ENCODE peak calls at places on chromosomes 1 and 21, in six cellular contexts. Z, M, Y, T, E and G are unnamed samples.

GRCh38 chr1:193412748-193413147 is 226.3 kb upstream of the B3GALT2 start:
- DNase-seq in Z (no peak), M (no peak), Y (no peak), T (no peak), E (no peak), G (no peak)

GRCh38 chr1:100955322-100955721 is 59.4 kb downstream of the SLC30A7 start:
- DNase-seq in Z (no peak), M (no peak), Y (peak; percentile 88), T (no peak), E (no peak), G (no peak)

GRCh38 chr1:31799895-31800676 is 15.7 kb downstream of the SPOCD1 start:
- DNase-seq in Z (no peak), M (no peak), Y (no peak), T (no peak), E (no peak), G (no peak)

GRCh38 chr1:36172983-36173382 is 17.0 kb downstream of the MAP7D1 start:
- DNase-seq in Z (no peak), M (no peak), Y (peak; percentile 85), T (no peak), E (no peak), G (no peak)

GRCh38 chr1:118250232-118250631 is 65.2 kb upstream of the SPAG17 start:
- DNase-seq in Z (no peak), M (no peak), Y (no peak), T (no peak), E (peak; percentile 55), G (no peak)

GRCh38 chr21:24275613-24276012 is 1331.7 kb downstream of the MRPL39 start:
- DNase-seq in Z (no peak), M (no peak), Y (no peak), T (no peak), E (no peak), G (no peak)

GRCh38 chr21:34892196-34892595 is 156.9 kb downstream of the RUNX1 start:
- DNase-seq in Z (no peak), M (no peak), Y (peak; percentile 60), T (no peak), E (no peak), G (no peak)

GRCh38 chr1:36448530-36449051 is 1.7 kb downstream of the OSCP1 start:
- DNase-seq in Z (no peak), M (no peak), Y (no peak), T (no peak), E (peak; percentile 40), G (no peak)

GRCh38 chr1:97412155-97412554 is 508.7 kb downstream of the DPYD start:
- DNase-seq in Z (no peak), M (no peak), Y (peak; percentile 49), T (no peak), E (no peak), G (no peak)

GRCh38 chr1:7769673-7770412 is 1.3 kb upstream of the VAMP3 start:
- DNase-seq in Z (no peak), M (no peak), Y (no peak), T (no peak), E (no peak), G (no peak)

GRCh38 chr1:29468501-29468900 is 232.2 kb downstream of the PTPRU start:
- DNase-seq in Z (no peak), M (no peak), Y (no peak), T (no peak), E (no peak), G (no peak)

GRCh38 chr21:35483267-35483666 is 434.2 kb upstream of the RUNX1 start:
- DNase-seq in Z (no peak), M (no peak), Y (no peak), T (no peak), E (peak; percentile 54), G (no peak)

GRCh38 chr1:186798960-186799688 is 29.6 kb upstream of the PLA2G4A start:
- DNase-seq in Z (no peak), M (no peak), Y (no peak), T (no peak), E (no peak), G (no peak)

GRCh38 chr1:245520611-245521010 is 365.8 kb downstream of the KIF26B start:
- DNase-seq in Z (no peak), M (no peak), Y (no peak), T (no peak), E (no peak), G (no peak)

GRCh38 chr1:25022361-25023189 is 92.5 kb upstream of the RUNX3 start:
- DNase-seq in Z (peak; percentile 43), M (peak; percentile 61), Y (peak; percentile 95), T (peak; percentile 91), E (peak; percentile 91), G (peak; percentile 53)

GRCh38 chr1:24526940-24527542 is 24.4 kb downstream of the RCAN3 start:
- DNase-seq in Z (no peak), M (no peak), Y (no peak), T (peak; percentile 13), E (no peak), G (no peak)

GRCh38 chr1:42340898-42341297 is 5.9 kb upstream of the FOXJ3 start:
- DNase-seq in Z (no peak), M (no peak), Y (no peak), T (no peak), E (no peak), G (no peak)

GRCh38 chr21:46569071-46569470 is 35.8 kb downstream of the S100B start:
- DNase-seq in Z (no peak), M (no peak), Y (no peak), T (no peak), E (no peak), G (no peak)

GRCh38 chr1:212746546-212746945 is 45.0 kb downstream of the NSL1 start:
- DNase-seq in Z (no peak), M (no peak), Y (no peak), T (no peak), E (no peak), G (no peak)

GRCh38 chr1:243291287-243291686 is 35.4 kb downstream of the SDCCAG8 start:
- DNase-seq in Z (no peak), M (no peak), Y (no peak), T (no peak), E (no peak), G (no peak)

GRCh38 chr21:39313042-39313456 is 383 bp downstream of the BRWD1 start:
- DNase-seq in Z (peak; percentile 33), M (peak; percentile 41), Y (no peak), T (peak; percentile 19), E (no peak), G (no peak)

GRCh38 chr21:46228345-46229051 is at the start of gene LSS:
- DNase-seq in Z (peak; percentile 97), M (peak; percentile 99), Y (peak; percentile 91), T (peak; percentile 96), E (peak; percentile 99), G (peak; percentile 92)

GRCh38 chr1:37945743-37946702 is 830 bp downstream of the INPP5B start:
- DNase-seq in Z (peak; percentile 68), M (peak; percentile 81), Y (peak; percentile 82), T (no peak), E (peak; percentile 57), G (no peak)

GRCh38 chr1:21449906-21450305 is 10.0 kb downstream of the NBPF3 start:
- DNase-seq in Z (no peak), M (no peak), Y (peak; percentile 62), T (no peak), E (no peak), G (no peak)
- H3K4me1 ChIP-seq in Z (no peaks in the 10 kb centered on the region), M (peaks cover 2% of the 10 kb centered on the region), Y (peaks cover 27% of the 10 kb centered on the region), T (no peaks in the 10 kb centered on the region), E (no peaks in the 10 kb centered on the region), G (no peaks in the 10 kb centered on the region)

DNA sequence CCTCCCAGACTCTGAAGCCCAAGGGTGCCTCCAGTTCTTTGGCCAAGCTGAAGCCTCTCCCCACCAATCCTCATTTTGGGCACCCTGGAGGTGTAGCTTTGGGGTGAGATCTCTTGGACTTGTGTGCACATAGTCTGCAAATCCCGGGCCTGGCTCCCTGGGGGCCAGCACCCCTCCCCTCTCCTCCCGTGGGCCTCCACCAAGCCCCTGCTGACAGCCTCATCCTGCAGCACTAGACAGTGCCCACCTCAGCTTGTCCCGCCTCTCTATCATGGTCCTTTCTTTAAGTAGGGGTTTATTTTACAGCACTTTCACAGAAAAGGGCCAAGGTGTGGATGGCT is 3.2 kb downstream of the GJC2 start:
- DNase-seq in Z (peak; percentile 12), M (peak; percentile 14), Y (no peak), T (no peak), E (no peak), G (no peak)
- H3K4me1 ChIP-seq in Z (peaks cover 16% of the 10 kb centered on the region), M (peaks cover 25% of the 10 kb centered on the region), Y (peaks cover 22% of the 10 kb centered on the region), T (peaks cover 32% of the 10 kb centered on the region), E (no peaks in the 10 kb centered on the region), G (peaks cover 79% of the 10 kb centered on the region)

DNA sequence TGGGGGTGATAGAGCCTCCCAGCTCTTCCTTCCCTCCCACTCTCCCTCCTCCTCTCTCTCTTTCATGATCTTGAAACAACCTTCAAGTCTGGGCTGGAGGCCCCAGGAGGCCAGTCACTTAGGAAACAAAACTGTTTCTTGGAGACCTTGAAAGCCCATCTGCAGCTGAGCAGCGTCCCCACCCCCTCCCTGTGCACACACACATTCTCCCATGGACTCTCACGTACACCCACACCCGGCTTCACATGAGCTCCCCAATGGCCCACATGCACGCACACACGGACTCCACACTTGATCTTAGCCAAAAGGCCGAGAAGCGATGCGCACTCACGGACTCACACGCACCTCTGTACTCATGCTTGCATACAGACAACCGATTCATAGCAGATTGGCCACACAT is 3.2 kb upstream of the ATP1A2 start:
- DNase-seq in Z (no peak), M (no peak), Y (no peak), T (no peak), E (no peak), G (no peak)
- H3K4me1 ChIP-seq in Z (no peaks in the 10 kb centered on the region), M (no peaks in the 10 kb centered on the region), Y (peaks cover 2% of the 10 kb centered on the region), T (no peaks in the 10 kb centered on the region), E (peaks cover 18% of the 10 kb centered on the region), G (no peaks in the 10 kb centered on the region)

DNA sequence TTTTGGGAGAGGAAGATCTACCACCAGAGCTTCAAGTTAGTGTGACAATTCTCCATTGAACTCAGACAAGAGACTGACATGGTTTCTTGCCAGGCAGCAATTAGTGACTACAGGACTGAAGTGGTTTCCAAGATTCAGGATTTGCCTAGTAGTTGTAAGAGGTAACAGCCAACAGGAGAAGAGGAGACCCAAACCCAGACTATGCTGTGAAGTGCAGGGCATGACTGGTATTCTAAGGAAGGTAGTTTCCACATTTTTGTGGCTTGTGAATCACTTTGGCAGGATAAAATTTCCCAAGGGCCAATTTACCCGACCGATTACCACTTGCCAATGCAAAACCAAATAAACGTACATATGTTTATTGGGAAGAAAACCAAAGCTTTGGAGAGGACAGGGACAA is 14.7 kb upstream of the RAP1A start:
- DNase-seq in Z (no peak), M (no peak), Y (peak; percentile 92), T (no peak), E (no peak), G (no peak)
- H3K4me1 ChIP-seq in Z (no peaks in the 10 kb centered on the region), M (no peaks in the 10 kb centered on the region), Y (peaks cover 14% of the 10 kb centered on the region), T (peaks cover 51% of the 10 kb centered on the region), E (no peaks in the 10 kb centered on the region), G (peaks cover 23% of the 10 kb centered on the region)

DNA sequence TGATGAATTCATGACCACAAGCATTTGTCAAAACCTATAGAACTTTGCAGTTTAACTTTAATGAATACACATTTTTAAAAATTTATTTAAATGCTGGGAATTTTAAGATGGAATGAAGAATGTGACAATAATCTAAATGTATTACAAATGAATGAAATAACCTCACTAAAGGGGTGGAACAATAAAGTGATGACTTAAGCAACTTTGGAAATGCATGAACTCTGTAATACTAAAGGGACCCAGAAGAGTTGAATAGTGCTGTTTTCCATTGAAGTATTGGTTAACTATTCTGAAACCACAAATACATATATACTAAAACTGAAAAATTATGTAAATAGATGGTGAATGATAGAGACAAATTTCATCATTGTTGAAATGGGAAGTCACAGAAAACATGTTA is 1395.1 kb downstream of the NCAM2 start:
- DNase-seq in Z (no peak), M (no peak), Y (no peak), T (no peak), E (no peak), G (no peak)
- H3K4me1 ChIP-seq in Z (no peaks in the 10 kb centered on the region), M (no peaks in the 10 kb centered on the region), Y (no peaks in the 10 kb centered on the region), T (no peaks in the 10 kb centered on the region), E (no peaks in the 10 kb centered on the region), G (no peaks in the 10 kb centered on the region)

GRCh38 chr1:201602413-201603265 is 63.7 kb downstream of the NAV1 start:
- DNase-seq in Z (peak; percentile 48), M (no peak), Y (peak; percentile 99), T (no peak), E (no peak), G (no peak)
- H3K4me1 ChIP-seq in Z (no peaks in the 10 kb centered on the region), M (peaks cover 20% of the 10 kb centered on the region), Y (peaks cover 60% of the 10 kb centered on the region), T (no peaks in the 10 kb centered on the region), E (no peaks in the 10 kb centered on the region), G (peaks cover 23% of the 10 kb centered on the region)